ENCODE peak calls at places on chromosomes 4 and X, in ten cellular contexts. One of them, this sample, is unnamed.

GRCh38 chrX:129145898-129146297 is 377.4 kb downstream of the SMARCA1 start:
- DNase-seq in GM03348: no peak
- DNase-seq in lower leg skin: no peak
- DNase-seq in nephron progenitor cell: no peak
- DNase-seq in fibroblast of lung: no peak
- DNase-seq in A549: no peak
- DNase-seq in B cell: no peak
- DNase-seq in NCI-H69: peak
- DNase-seq in tibial nerve: no peak
- DNase-seq in HTR-8/SVneo: no peak
- DNase-seq in this sample: no peak

GRCh38 chrX:64204701-64205440 is 637 bp downstream of the AMER1 start:
- DNase-seq in nephron progenitor cell: peak
- DNase-seq in lower leg skin: peak
- DNase-seq in GM03348: peak
- DNase-seq in NCI-H69: no peak
- DNase-seq in B cell: no peak
- DNase-seq in HTR-8/SVneo: peak
- DNase-seq in A549: peak
- DNase-seq in tibial nerve: peak
- DNase-seq in fibroblast of lung: peak
- DNase-seq in this sample: peak

GRCh38 chrX:10106801-10107200 is 50.0 kb upstream of the CLCN4 start:
- DNase-seq in nephron progenitor cell: no peak
- DNase-seq in tibial nerve: no peak
- DNase-seq in NCI-H69: peak
- DNase-seq in HTR-8/SVneo: no peak
- DNase-seq in lower leg skin: no peak
- DNase-seq in fibroblast of lung: no peak
- DNase-seq in GM03348: no peak
- DNase-seq in B cell: peak
- DNase-seq in A549: no peak
- DNase-seq in this sample: peak

GRCh38 chr4:55512077-55512476 is 34.6 kb downstream of the CLOCK start:
- DNase-seq in HTR-8/SVneo: no peak
- DNase-seq in fibroblast of lung: no peak
- DNase-seq in nephron progenitor cell: no peak
- DNase-seq in B cell: no peak
- DNase-seq in NCI-H69: no peak
- DNase-seq in lower leg skin: no peak
- DNase-seq in A549: no peak
- DNase-seq in GM03348: no peak
- DNase-seq in tibial nerve: no peak
- DNase-seq in this sample: no peak

GRCh38 chrX:107673933-107674479 is 45.7 kb downstream of the PRPS1 start:
- DNase-seq in HTR-8/SVneo: no peak
- DNase-seq in GM03348: peak
- DNase-seq in NCI-H69: peak
- DNase-seq in fibroblast of lung: peak
- DNase-seq in A549: no peak
- DNase-seq in lower leg skin: peak
- DNase-seq in B cell: peak
- DNase-seq in tibial nerve: peak
- DNase-seq in nephron progenitor cell: peak
- DNase-seq in this sample: peak

GRCh38 chr4:70183940-70184246 is 11.6 kb upstream of the ODAM start:
- DNase-seq in lower leg skin: no peak
- DNase-seq in B cell: no peak
- DNase-seq in HTR-8/SVneo: no peak
- DNase-seq in nephron progenitor cell: no peak
- DNase-seq in GM03348: no peak
- DNase-seq in tibial nerve: no peak
- DNase-seq in A549: no peak
- DNase-seq in fibroblast of lung: no peak
- DNase-seq in NCI-H69: no peak
- DNase-seq in this sample: no peak

GRCh38 chr4:38805530-38806145 is 1.0 kb upstream of the TLR1 start:
- DNase-seq in B cell: peak
- DNase-seq in GM03348: peak
- DNase-seq in lower leg skin: peak
- DNase-seq in fibroblast of lung: no peak
- DNase-seq in HTR-8/SVneo: no peak
- DNase-seq in A549: no peak
- DNase-seq in nephron progenitor cell: no peak
- DNase-seq in NCI-H69: no peak
- DNase-seq in tibial nerve: no peak
- DNase-seq in this sample: peak

GRCh38 chrX:17738002-17738713 is 865 bp downstream of the SCML1 start:
- DNase-seq in GM03348: peak
- DNase-seq in A549: no peak
- DNase-seq in nephron progenitor cell: peak
- DNase-seq in fibroblast of lung: peak
- DNase-seq in HTR-8/SVneo: no peak
- DNase-seq in lower leg skin: peak
- DNase-seq in B cell: peak
- DNase-seq in NCI-H69: peak
- DNase-seq in tibial nerve: peak
- DNase-seq in this sample: peak

GRCh38 chr4:123941306-123941705 is 544.7 kb downstream of the SPRY1 start:
- DNase-seq in GM03348: peak
- DNase-seq in fibroblast of lung: no peak
- DNase-seq in B cell: no peak
- DNase-seq in HTR-8/SVneo: no peak
- DNase-seq in NCI-H69: no peak
- DNase-seq in nephron progenitor cell: no peak
- DNase-seq in A549: no peak
- DNase-seq in tibial nerve: no peak
- DNase-seq in lower leg skin: no peak
- DNase-seq in this sample: no peak

GRCh38 chr4:121156822-121157769 is 7.0 kb downstream of the TNIP3 start:
- DNase-seq in lower leg skin: peak
- DNase-seq in GM03348: peak
- DNase-seq in HTR-8/SVneo: peak
- DNase-seq in NCI-H69: no peak
- DNase-seq in fibroblast of lung: peak
- DNase-seq in nephron progenitor cell: peak
- DNase-seq in tibial nerve: no peak
- DNase-seq in B cell: no peak
- DNase-seq in A549: peak
- DNase-seq in this sample: no peak

GRCh38 chr4:41160010-41160789 is 54.1 kb downstream of the APBB2 start:
- DNase-seq in HTR-8/SVneo: peak
- DNase-seq in tibial nerve: no peak
- DNase-seq in lower leg skin: no peak
- DNase-seq in NCI-H69: no peak
- DNase-seq in B cell: no peak
- DNase-seq in A549: peak
- DNase-seq in nephron progenitor cell: no peak
- DNase-seq in GM03348: peak
- DNase-seq in fibroblast of lung: peak
- DNase-seq in this sample: no peak

GRCh38 chr4:153486281-153487151 is 20.4 kb downstream of the TMEM131L start:
- DNase-seq in nephron progenitor cell: no peak
- DNase-seq in A549: peak
- DNase-seq in B cell: no peak
- DNase-seq in GM03348: peak
- DNase-seq in tibial nerve: no peak
- DNase-seq in fibroblast of lung: peak
- DNase-seq in NCI-H69: peak
- DNase-seq in HTR-8/SVneo: peak
- DNase-seq in lower leg skin: peak
- DNase-seq in this sample: no peak

GRCh38 chr4:113069212-113069892 is 19.9 kb downstream of the ANK2 start:
- DNase-seq in tibial nerve: no peak
- DNase-seq in fibroblast of lung: peak
- DNase-seq in NCI-H69: peak
- DNase-seq in lower leg skin: no peak
- DNase-seq in HTR-8/SVneo: no peak
- DNase-seq in nephron progenitor cell: no peak
- DNase-seq in A549: no peak
- DNase-seq in GM03348: no peak
- DNase-seq in B cell: no peak
- DNase-seq in this sample: no peak

GRCh38 chr4:4862665-4863482 is 3.4 kb downstream of the MSX1 start:
- DNase-seq in B cell: no peak
- DNase-seq in fibroblast of lung: no peak
- DNase-seq in HTR-8/SVneo: no peak
- DNase-seq in tibial nerve: no peak
- DNase-seq in nephron progenitor cell: peak
- DNase-seq in lower leg skin: no peak
- DNase-seq in NCI-H69: no peak
- DNase-seq in A549: no peak
- DNase-seq in GM03348: no peak
- DNase-seq in this sample: no peak

GRCh38 chr4:30714408-30715031 is 5.6 kb upstream of the PCDH7 start:
- DNase-seq in B cell: no peak
- DNase-seq in A549: peak
- DNase-seq in NCI-H69: peak
- DNase-seq in GM03348: peak
- DNase-seq in nephron progenitor cell: peak
- DNase-seq in tibial nerve: no peak
- DNase-seq in lower leg skin: no peak
- DNase-seq in HTR-8/SVneo: peak
- DNase-seq in fibroblast of lung: peak
- DNase-seq in this sample: no peak

GRCh38 chr4:8419222-8420041 is 21.1 kb downstream of the ACOX3 start:
- DNase-seq in nephron progenitor cell: no peak
- DNase-seq in GM03348: no peak
- DNase-seq in fibroblast of lung: peak
- DNase-seq in lower leg skin: no peak
- DNase-seq in HTR-8/SVneo: no peak
- DNase-seq in tibial nerve: no peak
- DNase-seq in A549: no peak
- DNase-seq in NCI-H69: no peak
- DNase-seq in B cell: no peak
- DNase-seq in this sample: no peak

GRCh38 chr4:54090804-54091623 is 8.9 kb upstream of the GSX2 start:
- DNase-seq in lower leg skin: no peak
- DNase-seq in NCI-H69: peak
- DNase-seq in HTR-8/SVneo: no peak
- DNase-seq in nephron progenitor cell: peak
- DNase-seq in A549: peak
- DNase-seq in tibial nerve: no peak
- DNase-seq in fibroblast of lung: no peak
- DNase-seq in GM03348: peak
- DNase-seq in B cell: no peak
- DNase-seq in this sample: peak

GRCh38 chrX:34371740-34372139 is 239.6 kb upstream of the FAM47A start:
- DNase-seq in tibial nerve: no peak
- DNase-seq in B cell: no peak
- DNase-seq in NCI-H69: no peak
- DNase-seq in lower leg skin: no peak
- DNase-seq in nephron progenitor cell: no peak
- DNase-seq in HTR-8/SVneo: no peak
- DNase-seq in fibroblast of lung: no peak
- DNase-seq in A549: no peak
- DNase-seq in GM03348: no peak
- DNase-seq in this sample: no peak

GRCh38 chrX:71131510-71131909 is 13.1 kb downstream of the MED12 start:
- DNase-seq in GM03348: no peak
- DNase-seq in tibial nerve: no peak
- DNase-seq in NCI-H69: no peak
- DNase-seq in fibroblast of lung: no peak
- DNase-seq in A549: no peak
- DNase-seq in lower leg skin: no peak
- DNase-seq in B cell: no peak
- DNase-seq in nephron progenitor cell: no peak
- DNase-seq in HTR-8/SVneo: no peak
- DNase-seq in this sample: no peak

GRCh38 chr4:101229116-101229515 is 118.2 kb downstream of the PPP3CA start:
- DNase-seq in lower leg skin: no peak
- DNase-seq in tibial nerve: no peak
- DNase-seq in nephron progenitor cell: no peak
- DNase-seq in A549: no peak
- DNase-seq in HTR-8/SVneo: no peak
- DNase-seq in NCI-H69: peak
- DNase-seq in fibroblast of lung: peak
- DNase-seq in B cell: no peak
- DNase-seq in GM03348: peak
- DNase-seq in this sample: no peak

GRCh38 chrX:30895331-30895730 is 6.3 kb upstream of the TAB3 start:
- DNase-seq in fibroblast of lung: no peak
- DNase-seq in NCI-H69: no peak
- DNase-seq in HTR-8/SVneo: no peak
- DNase-seq in nephron progenitor cell: no peak
- DNase-seq in A549: no peak
- DNase-seq in GM03348: no peak
- DNase-seq in B cell: no peak
- DNase-seq in lower leg skin: no peak
- DNase-seq in tibial nerve: no peak
- DNase-seq in this sample: no peak

GRCh38 chr4:95181446-95182306 is 367.1 kb downstream of the UNC5C start:
- DNase-seq in NCI-H69: peak
- DNase-seq in A549: no peak
- DNase-seq in fibroblast of lung: no peak
- DNase-seq in HTR-8/SVneo: no peak
- DNase-seq in lower leg skin: no peak
- DNase-seq in nephron progenitor cell: peak
- DNase-seq in tibial nerve: no peak
- DNase-seq in GM03348: peak
- DNase-seq in B cell: no peak
- DNase-seq in this sample: no peak

GRCh38 chr4:175215657-175216056 is 297.5 kb downstream of the ADAM29 start:
- DNase-seq in A549: no peak
- DNase-seq in nephron progenitor cell: no peak
- DNase-seq in B cell: no peak
- DNase-seq in GM03348: no peak
- DNase-seq in HTR-8/SVneo: no peak
- DNase-seq in fibroblast of lung: no peak
- DNase-seq in NCI-H69: peak
- DNase-seq in tibial nerve: no peak
- DNase-seq in lower leg skin: no peak
- DNase-seq in this sample: no peak

GRCh38 chr4:140252144-140252741 is 98.3 kb upstream of the MAML3 start:
- DNase-seq in nephron progenitor cell: peak
- DNase-seq in HTR-8/SVneo: no peak
- DNase-seq in lower leg skin: no peak
- DNase-seq in A549: peak
- DNase-seq in GM03348: no peak
- DNase-seq in B cell: peak
- DNase-seq in fibroblast of lung: peak
- DNase-seq in NCI-H69: peak
- DNase-seq in tibial nerve: no peak
- DNase-seq in this sample: no peak

GRCh38 chrX:67545772-67546495 is 2.1 kb downstream of the AR start:
- DNase-seq in nephron progenitor cell: peak
- DNase-seq in tibial nerve: no peak
- DNase-seq in HTR-8/SVneo: no peak
- DNase-seq in A549: no peak
- DNase-seq in NCI-H69: no peak
- DNase-seq in B cell: no peak
- DNase-seq in GM03348: peak
- DNase-seq in lower leg skin: no peak
- DNase-seq in fibroblast of lung: peak
- DNase-seq in this sample: no peak

GRCh38 chr4:181202249-181202648 is 1041.0 kb upstream of the TENM3 start:
- DNase-seq in tibial nerve: no peak
- DNase-seq in B cell: no peak
- DNase-seq in fibroblast of lung: no peak
- DNase-seq in A549: no peak
- DNase-seq in lower leg skin: no peak
- DNase-seq in NCI-H69: peak
- DNase-seq in nephron progenitor cell: no peak
- DNase-seq in GM03348: no peak
- DNase-seq in HTR-8/SVneo: no peak
- DNase-seq in this sample: no peak

This sample was measured in immature natural killer cell.